ENCODE peak calls at places on chromosome 12, in seven cellular contexts. One of them, this sample, is unnamed.

GRCh38 chr12:18171571-18171970 is 81.6 kb upstream of the RERGL start:
- DNase-seq in SW 1271: no peak
- DNase-seq in NCI-H446 treated with DMSO at 0.1 percent for 48 hours: no peak
- DNase-seq in stimulated activated CD4-positive, alpha-beta T cell treated with anti-CD3 and anti-CD28 coated beads, TNF-alpha, amount 100 ng/mL, for 4 hours: no peak
- DNase-seq in astrocyte of the spinal cord: peak; percentile 50
- DNase-seq in activated naive CD8-positive, alpha-beta T cell treated with anti-CD3 and anti-CD28 coated beads, Interleukin-2, amount 50 U/mL, for 24 hours: no peak
- DNase-seq in neuronal stem cell: no peak
- DNase-seq in this sample: no peak

GRCh38 chr12:124621296-124621660 is 53.9 kb upstream of the NCOR2 start:
- DNase-seq in SW 1271: no peak
- DNase-seq in NCI-H446 treated with DMSO at 0.1 percent for 48 hours: peak; percentile 33
- DNase-seq in stimulated activated CD4-positive, alpha-beta T cell treated with anti-CD3 and anti-CD28 coated beads, TNF-alpha, amount 100 ng/mL, for 4 hours: no peak
- DNase-seq in astrocyte of the spinal cord: peak; percentile 84
- DNase-seq in activated naive CD8-positive, alpha-beta T cell treated with anti-CD3 and anti-CD28 coated beads, Interleukin-2, amount 50 U/mL, for 24 hours: no peak
- DNase-seq in neuronal stem cell: no peak
- DNase-seq in this sample: peak; percentile 83

GRCh38 chr12:25213338-25213737 is 18.3 kb downstream of the ETFRF1 start:
- DNase-seq in SW 1271: no peak
- DNase-seq in NCI-H446 treated with DMSO at 0.1 percent for 48 hours: no peak
- DNase-seq in stimulated activated CD4-positive, alpha-beta T cell treated with anti-CD3 and anti-CD28 coated beads, TNF-alpha, amount 100 ng/mL, for 4 hours: no peak
- DNase-seq in astrocyte of the spinal cord: no peak
- DNase-seq in activated naive CD8-positive, alpha-beta T cell treated with anti-CD3 and anti-CD28 coated beads, Interleukin-2, amount 50 U/mL, for 24 hours: no peak
- DNase-seq in neuronal stem cell: no peak
- DNase-seq in this sample: no peak

GRCh38 chr12:132600048-132601032 is 10.0 kb downstream of the LRCOL1 start:
- DNase-seq in SW 1271: no peak
- DNase-seq in NCI-H446 treated with DMSO at 0.1 percent for 48 hours: no peak
- DNase-seq in stimulated activated CD4-positive, alpha-beta T cell treated with anti-CD3 and anti-CD28 coated beads, TNF-alpha, amount 100 ng/mL, for 4 hours: no peak
- DNase-seq in astrocyte of the spinal cord: peak; percentile 65
- DNase-seq in activated naive CD8-positive, alpha-beta T cell treated with anti-CD3 and anti-CD28 coated beads, Interleukin-2, amount 50 U/mL, for 24 hours: peak; percentile 59
- DNase-seq in neuronal stem cell: no peak
- DNase-seq in this sample: no peak

GRCh38 chr12:94263905-94264655 is 115.7 kb downstream of the PLXNC1 start:
- DNase-seq in SW 1271: no peak
- DNase-seq in NCI-H446 treated with DMSO at 0.1 percent for 48 hours: no peak
- DNase-seq in stimulated activated CD4-positive, alpha-beta T cell treated with anti-CD3 and anti-CD28 coated beads, TNF-alpha, amount 100 ng/mL, for 4 hours: no peak
- DNase-seq in astrocyte of the spinal cord: peak; percentile 67
- DNase-seq in activated naive CD8-positive, alpha-beta T cell treated with anti-CD3 and anti-CD28 coated beads, Interleukin-2, amount 50 U/mL, for 24 hours: no peak
- DNase-seq in neuronal stem cell: no peak
- DNase-seq in this sample: no peak

GRCh38 chr12:30795660-30796507 is 41.1 kb upstream of the CAPRIN2 start:
- DNase-seq in SW 1271: peak; percentile 78
- DNase-seq in NCI-H446 treated with DMSO at 0.1 percent for 48 hours: no peak
- DNase-seq in stimulated activated CD4-positive, alpha-beta T cell treated with anti-CD3 and anti-CD28 coated beads, TNF-alpha, amount 100 ng/mL, for 4 hours: no peak
- DNase-seq in astrocyte of the spinal cord: peak; percentile 92
- DNase-seq in activated naive CD8-positive, alpha-beta T cell treated with anti-CD3 and anti-CD28 coated beads, Interleukin-2, amount 50 U/mL, for 24 hours: peak; percentile 79
- DNase-seq in neuronal stem cell: peak; percentile 53
- DNase-seq in this sample: peak; percentile 35

GRCh38 chr12:113327000-113327399 is 7.9 kb downstream of the SLC8B1 start:
- DNase-seq in SW 1271: no peak
- DNase-seq in NCI-H446 treated with DMSO at 0.1 percent for 48 hours: no peak
- DNase-seq in stimulated activated CD4-positive, alpha-beta T cell treated with anti-CD3 and anti-CD28 coated beads, TNF-alpha, amount 100 ng/mL, for 4 hours: no peak
- DNase-seq in astrocyte of the spinal cord: no peak
- DNase-seq in activated naive CD8-positive, alpha-beta T cell treated with anti-CD3 and anti-CD28 coated beads, Interleukin-2, amount 50 U/mL, for 24 hours: no peak
- DNase-seq in neuronal stem cell: no peak
- DNase-seq in this sample: no peak

GRCh38 chr12:122355702-122356101 is 66.8 kb downstream of the CLIP1 start:
- DNase-seq in SW 1271: no peak
- DNase-seq in NCI-H446 treated with DMSO at 0.1 percent for 48 hours: peak; percentile 48
- DNase-seq in stimulated activated CD4-positive, alpha-beta T cell treated with anti-CD3 and anti-CD28 coated beads, TNF-alpha, amount 100 ng/mL, for 4 hours: no peak
- DNase-seq in astrocyte of the spinal cord: no peak
- DNase-seq in activated naive CD8-positive, alpha-beta T cell treated with anti-CD3 and anti-CD28 coated beads, Interleukin-2, amount 50 U/mL, for 24 hours: no peak
- DNase-seq in neuronal stem cell: no peak
- DNase-seq in this sample: no peak

GRCh38 chr12:107845226-107845979 is 70.9 kb downstream of the ASCL4 start:
- DNase-seq in SW 1271: no peak
- DNase-seq in NCI-H446 treated with DMSO at 0.1 percent for 48 hours: no peak
- DNase-seq in stimulated activated CD4-positive, alpha-beta T cell treated with anti-CD3 and anti-CD28 coated beads, TNF-alpha, amount 100 ng/mL, for 4 hours: no peak
- DNase-seq in astrocyte of the spinal cord: no peak
- DNase-seq in activated naive CD8-positive, alpha-beta T cell treated with anti-CD3 and anti-CD28 coated beads, Interleukin-2, amount 50 U/mL, for 24 hours: no peak
- DNase-seq in neuronal stem cell: no peak
- DNase-seq in this sample: no peak

GRCh38 chr12:16037533-16037932 is 126.4 kb downstream of the DERA start:
- DNase-seq in SW 1271: no peak
- DNase-seq in NCI-H446 treated with DMSO at 0.1 percent for 48 hours: no peak
- DNase-seq in stimulated activated CD4-positive, alpha-beta T cell treated with anti-CD3 and anti-CD28 coated beads, TNF-alpha, amount 100 ng/mL, for 4 hours: no peak
- DNase-seq in astrocyte of the spinal cord: no peak
- DNase-seq in activated naive CD8-positive, alpha-beta T cell treated with anti-CD3 and anti-CD28 coated beads, Interleukin-2, amount 50 U/mL, for 24 hours: no peak
- DNase-seq in neuronal stem cell: no peak
- DNase-seq in this sample: no peak

GRCh38 chr12:5908251-5908650 is 36.8 kb downstream of the ANO2 start:
- DNase-seq in SW 1271: no peak
- DNase-seq in NCI-H446 treated with DMSO at 0.1 percent for 48 hours: no peak
- DNase-seq in stimulated activated CD4-positive, alpha-beta T cell treated with anti-CD3 and anti-CD28 coated beads, TNF-alpha, amount 100 ng/mL, for 4 hours: no peak
- DNase-seq in astrocyte of the spinal cord: no peak
- DNase-seq in activated naive CD8-positive, alpha-beta T cell treated with anti-CD3 and anti-CD28 coated beads, Interleukin-2, amount 50 U/mL, for 24 hours: no peak
- DNase-seq in neuronal stem cell: no peak
- DNase-seq in this sample: no peak

GRCh38 chr12:105748806-105749600 is 389.8 kb downstream of the NUAK1 start:
- DNase-seq in SW 1271: no peak
- DNase-seq in NCI-H446 treated with DMSO at 0.1 percent for 48 hours: peak; percentile 63
- DNase-seq in stimulated activated CD4-positive, alpha-beta T cell treated with anti-CD3 and anti-CD28 coated beads, TNF-alpha, amount 100 ng/mL, for 4 hours: no peak
- DNase-seq in astrocyte of the spinal cord: peak; percentile 87
- DNase-seq in activated naive CD8-positive, alpha-beta T cell treated with anti-CD3 and anti-CD28 coated beads, Interleukin-2, amount 50 U/mL, for 24 hours: no peak
- DNase-seq in neuronal stem cell: no peak
- DNase-seq in this sample: peak; percentile 92